ENCODE peak calls at places on chromosomes 16 and 17, in six cellular contexts. One of them, this sample, is unnamed.

GRCh38 chr16:78425957-78426590 is 326.6 kb downstream of the WWOX start:
- DNase-seq in endothelial cell of umbilical vein: no peak
- DNase-seq in T47D: no peak
- DNase-seq in stimulated activated CD4-positive, alpha-beta T cell treated with anti-CD3 and anti-CD28 coated beads, Interleukin-4, amount 100 ng/mL, for 48 hours: no peak
- DNase-seq in M059J: no peak
- DNase-seq in brain microvascular endothelial cell: no peak
- DNase-seq in this sample: no peak

GRCh38 chr17:74369221-74369620 is 1.9 kb downstream of the GPR142 start:
- DNase-seq in M059J: no peak
- DNase-seq in endothelial cell of umbilical vein: no peak
- DNase-seq in T47D: no peak
- DNase-seq in brain microvascular endothelial cell: no peak
- DNase-seq in stimulated activated CD4-positive, alpha-beta T cell treated with anti-CD3 and anti-CD28 coated beads, Interleukin-4, amount 100 ng/mL, for 48 hours: peak
- DNase-seq in this sample: no peak

GRCh38 chr17:40724656-40725055 is 21.1 kb upstream of the KRT24 start:
- DNase-seq in stimulated activated CD4-positive, alpha-beta T cell treated with anti-CD3 and anti-CD28 coated beads, Interleukin-4, amount 100 ng/mL, for 48 hours: no peak
- DNase-seq in T47D: no peak
- DNase-seq in endothelial cell of umbilical vein: no peak
- DNase-seq in M059J: peak
- DNase-seq in brain microvascular endothelial cell: no peak
- DNase-seq in this sample: no peak

GRCh38 chr17:37770631-37771518 is 26.0 kb upstream of the HNF1B start:
- DNase-seq in brain microvascular endothelial cell: peak
- DNase-seq in T47D: no peak
- DNase-seq in M059J: peak
- DNase-seq in stimulated activated CD4-positive, alpha-beta T cell treated with anti-CD3 and anti-CD28 coated beads, Interleukin-4, amount 100 ng/mL, for 48 hours: peak
- DNase-seq in endothelial cell of umbilical vein: peak
- DNase-seq in this sample: no peak

GRCh38 chr16:46830417-46830901 is 521 bp downstream of the C16orf87 start:
- DNase-seq in brain microvascular endothelial cell: no peak
- DNase-seq in endothelial cell of umbilical vein: no peak
- DNase-seq in stimulated activated CD4-positive, alpha-beta T cell treated with anti-CD3 and anti-CD28 coated beads, Interleukin-4, amount 100 ng/mL, for 48 hours: peak
- DNase-seq in T47D: no peak
- DNase-seq in M059J: peak
- DNase-seq in this sample: no peak

GRCh38 chr17:9529033-9529748 is 46.4 kb downstream of the STX8 start:
- DNase-seq in endothelial cell of umbilical vein: peak
- DNase-seq in stimulated activated CD4-positive, alpha-beta T cell treated with anti-CD3 and anti-CD28 coated beads, Interleukin-4, amount 100 ng/mL, for 48 hours: no peak
- DNase-seq in T47D: no peak
- DNase-seq in M059J: peak
- DNase-seq in brain microvascular endothelial cell: no peak
- DNase-seq in this sample: no peak

GRCh38 chr16:22979038-22979437 is 165.1 kb downstream of the HS3ST2 start:
- DNase-seq in endothelial cell of umbilical vein: no peak
- DNase-seq in T47D: no peak
- DNase-seq in brain microvascular endothelial cell: no peak
- DNase-seq in stimulated activated CD4-positive, alpha-beta T cell treated with anti-CD3 and anti-CD28 coated beads, Interleukin-4, amount 100 ng/mL, for 48 hours: no peak
- DNase-seq in M059J: no peak
- DNase-seq in this sample: no peak

GRCh38 chr17:80001376-80001775 is 34.3 kb downstream of the TBC1D16 start:
- DNase-seq in stimulated activated CD4-positive, alpha-beta T cell treated with anti-CD3 and anti-CD28 coated beads, Interleukin-4, amount 100 ng/mL, for 48 hours: no peak
- DNase-seq in T47D: no peak
- DNase-seq in endothelial cell of umbilical vein: no peak
- DNase-seq in brain microvascular endothelial cell: no peak
- DNase-seq in M059J: no peak
- DNase-seq in this sample: no peak

GRCh38 chr17:7284911-7285310 is 3.4 kb downstream of the SLC2A4 start:
- DNase-seq in T47D: no peak
- DNase-seq in brain microvascular endothelial cell: no peak
- DNase-seq in M059J: no peak
- DNase-seq in endothelial cell of umbilical vein: no peak
- DNase-seq in stimulated activated CD4-positive, alpha-beta T cell treated with anti-CD3 and anti-CD28 coated beads, Interleukin-4, amount 100 ng/mL, for 48 hours: no peak
- DNase-seq in this sample: peak

GRCh38 chr17:59378621-59379194 is 47.3 kb downstream of the YPEL2 start:
- DNase-seq in brain microvascular endothelial cell: peak
- DNase-seq in T47D: no peak
- DNase-seq in endothelial cell of umbilical vein: peak
- DNase-seq in stimulated activated CD4-positive, alpha-beta T cell treated with anti-CD3 and anti-CD28 coated beads, Interleukin-4, amount 100 ng/mL, for 48 hours: no peak
- DNase-seq in M059J: peak
- DNase-seq in this sample: peak

GRCh38 chr17:32546031-32546444 is 59.2 kb downstream of the CDK5R1 start:
- DNase-seq in M059J: peak
- DNase-seq in endothelial cell of umbilical vein: no peak
- DNase-seq in T47D: no peak
- DNase-seq in brain microvascular endothelial cell: no peak
- DNase-seq in stimulated activated CD4-positive, alpha-beta T cell treated with anti-CD3 and anti-CD28 coated beads, Interleukin-4, amount 100 ng/mL, for 48 hours: no peak
- DNase-seq in this sample: no peak

GRCh38 chr16:81920498-81920897 is 90.8 kb downstream of the SDR42E1 start:
- DNase-seq in stimulated activated CD4-positive, alpha-beta T cell treated with anti-CD3 and anti-CD28 coated beads, Interleukin-4, amount 100 ng/mL, for 48 hours: no peak
- DNase-seq in endothelial cell of umbilical vein: no peak
- DNase-seq in T47D: no peak
- DNase-seq in M059J: no peak
- DNase-seq in brain microvascular endothelial cell: no peak
- DNase-seq in this sample: no peak

GRCh38 chr17:40071720-40072480 is 9.1 kb downstream of the THRA start:
- DNase-seq in stimulated activated CD4-positive, alpha-beta T cell treated with anti-CD3 and anti-CD28 coated beads, Interleukin-4, amount 100 ng/mL, for 48 hours: no peak
- DNase-seq in T47D: no peak
- DNase-seq in endothelial cell of umbilical vein: peak
- DNase-seq in brain microvascular endothelial cell: no peak
- DNase-seq in M059J: peak
- DNase-seq in this sample: no peak

GRCh38 chr16:8892101-8892575 is 10.0 kb downstream of the LITAFD start:
- DNase-seq in stimulated activated CD4-positive, alpha-beta T cell treated with anti-CD3 and anti-CD28 coated beads, Interleukin-4, amount 100 ng/mL, for 48 hours: no peak
- DNase-seq in brain microvascular endothelial cell: no peak
- DNase-seq in T47D: no peak
- DNase-seq in M059J: no peak
- DNase-seq in endothelial cell of umbilical vein: no peak
- DNase-seq in this sample: no peak

GRCh38 chr17:12046786-12047185 is 26.1 kb downstream of the MAP2K4 start:
- DNase-seq in endothelial cell of umbilical vein: peak
- DNase-seq in brain microvascular endothelial cell: no peak
- DNase-seq in stimulated activated CD4-positive, alpha-beta T cell treated with anti-CD3 and anti-CD28 coated beads, Interleukin-4, amount 100 ng/mL, for 48 hours: no peak
- DNase-seq in T47D: no peak
- DNase-seq in M059J: no peak
- DNase-seq in this sample: no peak

GRCh38 chr17:36931697-36932382 is 5.4 kb upstream of the LHX1 start:
- DNase-seq in T47D: no peak
- DNase-seq in endothelial cell of umbilical vein: no peak
- DNase-seq in M059J: no peak
- DNase-seq in stimulated activated CD4-positive, alpha-beta T cell treated with anti-CD3 and anti-CD28 coated beads, Interleukin-4, amount 100 ng/mL, for 48 hours: no peak
- DNase-seq in brain microvascular endothelial cell: no peak
- DNase-seq in this sample: no peak

GRCh38 chr16:50114357-50115129 is 38.6 kb upstream of the TENT4B start:
- DNase-seq in T47D: no peak
- DNase-seq in M059J: no peak
- DNase-seq in brain microvascular endothelial cell: no peak
- DNase-seq in stimulated activated CD4-positive, alpha-beta T cell treated with anti-CD3 and anti-CD28 coated beads, Interleukin-4, amount 100 ng/mL, for 48 hours: no peak
- DNase-seq in endothelial cell of umbilical vein: no peak
- DNase-seq in this sample: no peak

GRCh38 chr16:69890114-69890890 is 60.8 kb upstream of the CLEC18A start:
- DNase-seq in endothelial cell of umbilical vein: peak
- DNase-seq in M059J: peak
- DNase-seq in T47D: no peak
- DNase-seq in stimulated activated CD4-positive, alpha-beta T cell treated with anti-CD3 and anti-CD28 coated beads, Interleukin-4, amount 100 ng/mL, for 48 hours: no peak
- DNase-seq in brain microvascular endothelial cell: no peak
- DNase-seq in this sample: no peak

GRCh38 chr17:76781056-76781982 is 43.4 kb downstream of the MFSD11 start:
- DNase-seq in T47D: no peak
- DNase-seq in stimulated activated CD4-positive, alpha-beta T cell treated with anti-CD3 and anti-CD28 coated beads, Interleukin-4, amount 100 ng/mL, for 48 hours: no peak
- DNase-seq in endothelial cell of umbilical vein: no peak
- DNase-seq in M059J: no peak
- DNase-seq in brain microvascular endothelial cell: no peak
- DNase-seq in this sample: no peak

GRCh38 chr16:12119562-12119961 is 143.0 kb downstream of the SNX29 start:
- DNase-seq in stimulated activated CD4-positive, alpha-beta T cell treated with anti-CD3 and anti-CD28 coated beads, Interleukin-4, amount 100 ng/mL, for 48 hours: no peak
- DNase-seq in brain microvascular endothelial cell: no peak
- DNase-seq in M059J: peak
- DNase-seq in T47D: no peak
- DNase-seq in endothelial cell of umbilical vein: no peak
- DNase-seq in this sample: no peak

GRCh38 chr17:50879086-50879485 is 12.9 kb upstream of the TOB1 start:
- DNase-seq in T47D: no peak
- DNase-seq in M059J: no peak
- DNase-seq in stimulated activated CD4-positive, alpha-beta T cell treated with anti-CD3 and anti-CD28 coated beads, Interleukin-4, amount 100 ng/mL, for 48 hours: no peak
- DNase-seq in endothelial cell of umbilical vein: no peak
- DNase-seq in brain microvascular endothelial cell: no peak
- DNase-seq in this sample: no peak

GRCh38 chr17:82920150-82920549 is 80.3 kb upstream of the ZNF750 start:
- DNase-seq in T47D: no peak
- DNase-seq in endothelial cell of umbilical vein: no peak
- DNase-seq in brain microvascular endothelial cell: no peak
- DNase-seq in stimulated activated CD4-positive, alpha-beta T cell treated with anti-CD3 and anti-CD28 coated beads, Interleukin-4, amount 100 ng/mL, for 48 hours: no peak
- DNase-seq in M059J: no peak
- DNase-seq in this sample: no peak

GRCh38 chr17:67491678-67492019 is 114.6 kb downstream of the PITPNC1 start:
- DNase-seq in T47D: no peak
- DNase-seq in brain microvascular endothelial cell: no peak
- DNase-seq in M059J: no peak
- DNase-seq in endothelial cell of umbilical vein: no peak
- DNase-seq in stimulated activated CD4-positive, alpha-beta T cell treated with anti-CD3 and anti-CD28 coated beads, Interleukin-4, amount 100 ng/mL, for 48 hours: no peak
- DNase-seq in this sample: no peak

GRCh38 chr16:10752843-10753523 is 9.3 kb downstream of the NUBP1 start:
- DNase-seq in T47D: no peak
- DNase-seq in endothelial cell of umbilical vein: no peak
- DNase-seq in brain microvascular endothelial cell: no peak
- DNase-seq in stimulated activated CD4-positive, alpha-beta T cell treated with anti-CD3 and anti-CD28 coated beads, Interleukin-4, amount 100 ng/mL, for 48 hours: no peak
- DNase-seq in M059J: no peak
- DNase-seq in this sample: no peak

This sample was measured in 8988T.